ENCODE peak calls at places on chromosome 20, in four cellular contexts. P, G, S and F are unnamed samples.

GRCh38 chr20:57680934-57681914 is 28.6 kb downstream of the PMEPA1 start:
- DNase-seq in P (peak), S (no peak), G (no peak), F (no peak)

GRCh38 chr20:56630086-56630493 is 984 bp downstream of the TFAP2C start:
- DNase-seq in S (peak), G (peak), P (no peak), F (peak)

GRCh38 chr20:40892642-40893041 is 136.0 kb upstream of the TOP1 start:
- DNase-seq in G (no peak), S (no peak), P (peak), F (no peak)

GRCh38 chr20:21508230-21509078 is 5.4 kb downstream of the NKX2-2 start:
- DNase-seq in P (no peak), G (no peak), S (no peak), F (no peak)

GRCh38 chr20:50762045-50762422 is 30.7 kb downstream of the PARD6B start:
- DNase-seq in P (no peak), G (no peak), S (no peak), F (peak)

GRCh38 chr20:47883186-47883585 is 97.9 kb upstream of the SULF2 start:
- DNase-seq in S (no peak), G (no peak), P (no peak), F (no peak)

GRCh38 chr20:48416002-48416401 is 411.8 kb downstream of the PREX1 start:
- DNase-seq in P (peak), S (no peak), G (no peak), F (no peak)

GRCh38 chr20:50193169-50193850 is 2.7 kb downstream of the CEBPB start:
- DNase-seq in G (peak), P (no peak), S (no peak), F (peak)

GRCh38 chr20:49045440-49046086 is 549 bp upstream of the CSE1L start:
- DNase-seq in S (peak), P (peak), G (no peak), F (no peak)

GRCh38 chr20:47327711-47328110 is 28.8 kb downstream of the ZMYND8 start:
- DNase-seq in G (no peak), P (no peak), S (no peak), F (no peak)

GRCh38 chr20:62361799-62362589 is 5.1 kb downstream of the LAMA5 start:
- DNase-seq in P (no peak), G (no peak), S (peak), F (no peak)

GRCh38 chr20:10476319-10476724 is 41.2 kb downstream of the SLX4IP start:
- DNase-seq in G (peak), P (peak), S (no peak), F (peak)

GRCh38 chr20:63475209-63475608 is 2.8 kb upstream of the KCNQ2 start:
- DNase-seq in G (peak), S (no peak), P (peak), F (peak)

GRCh38 chr20:41023549-41023948 is 5.1 kb upstream of the TOP1 start:
- DNase-seq in P (no peak), S (no peak), G (no peak), F (no peak)

GRCh38 chr20:37387519-37388269 is 41.8 kb downstream of the SRC start:
- DNase-seq in G (no peak), S (no peak), P (no peak), F (no peak)

GRCh38 chr20:4820833-4821518 is 99.3 kb downstream of the PRND start:
- DNase-seq in S (no peak), G (peak), P (no peak), F (peak)

GRCh38 chr20:61343934-61344333 is 91.9 kb downstream of the CDH4 start:
- DNase-seq in P (no peak), S (no peak), G (no peak), F (no peak)

GRCh38 chr20:21137078-21137477 is 11.2 kb downstream of the KIZ start:
- DNase-seq in S (no peak), G (no peak), P (no peak), F (no peak)

GRCh38 chr20:2314759-2315439 is 19.1 kb downstream of the TGM3 start:
- DNase-seq in G (peak), P (no peak), S (no peak), F (peak)

GRCh38 chr20:5489596-5489995 is 172.8 kb upstream of the PROKR2 start:
- DNase-seq in S (no peak), P (peak), G (no peak), F (no peak)

GRCh38 chr20:31569163-31570020 is 35.7 kb upstream of the ID1 start:
- DNase-seq in S (peak), P (peak), G (peak), F (peak)

GRCh38 chr20:63264519-63264918 is 8.1 kb upstream of the ARFGAP1 start:
- DNase-seq in S (no peak), G (no peak), P (no peak), F (no peak)

GRCh38 chr20:31918471-31919105 is 33.3 kb downstream of the PDRG1 start:
- DNase-seq in G (no peak), P (no peak), S (no peak), F (no peak)

GRCh38 chr20:15799871-15800270 is 773.4 kb downstream of the KIF16B start:
- DNase-seq in P (no peak), G (peak), S (no peak), F (peak)

GRCh38 chr20:11045412-11046175 is 371.8 kb upstream of the JAG1 start:
- DNase-seq in P (no peak), G (no peak), S (no peak), F (no peak)

GRCh38 chr20:1892122-1892385 is 3.2 kb upstream of the SIRPA start:
- DNase-seq in P (no peak), G (no peak), S (no peak), F (no peak)

GRCh38 chr20:58651548-58651822 is 402 bp downstream of the STX16 start:
- DNase-seq in G (no peak), P (no peak), S (no peak), F (no peak)

GRCh38 chr20:39289316-39289715 is 327.2 kb downstream of the DHX35 start:
- DNase-seq in S (no peak), G (no peak), P (peak), F (no peak)

GRCh38 chr20:39117486-39117885 is 155.3 kb downstream of the DHX35 start:
- DNase-seq in S (no peak), G (peak), P (no peak), F (peak)

GRCh38 chr20:34300809-34301586 is 2.2 kb downstream of the AHCY start:
- DNase-seq in G (no peak), S (no peak), P (peak), F (no peak)

GRCh38 chr20:50372770-50373088 is 137.5 kb upstream of the PTPN1 start:
- DNase-seq in S (peak), P (no peak), G (peak), F (no peak)

GRCh38 chr20:22949710-22950109 is 85.4 kb upstream of the SSTR4 start:
- DNase-seq in P (no peak), S (no peak), G (no peak), F (peak)

GRCh38 chr20:22583773-22584629 is at the start of gene FOXA2:
- DNase-seq in S (peak), P (no peak), G (no peak), F (no peak)

GRCh38 chr20:21027569-21027968 is 78.6 kb downstream of the LINC00237 start:
- DNase-seq in S (no peak), G (no peak), P (no peak), F (no peak)

GRCh38 chr20:43537921-43538854 is 20.6 kb upstream of the SGK2 start:
- DNase-seq in P (peak), G (peak), S (peak), F (peak)

GRCh38 chr20:2799688-2800589 is 488 bp downstream of the CPXM1 start:
- DNase-seq in G (no peak), S (no peak), P (no peak), F (no peak)

GRCh38 chr20:20785226-20785625 is 72.8 kb upstream of the RALGAPA2 start:
- DNase-seq in P (no peak), S (no peak), G (no peak), F (no peak)

GRCh38 chr20:8313073-8313472 is 181.0 kb downstream of the PLCB1 start:
- DNase-seq in S (no peak), P (no peak), G (no peak), F (no peak)

GRCh38 chr20:8318999-8319614 is 187.0 kb downstream of the PLCB1 start:
- DNase-seq in G (no peak), P (no peak), S (no peak), F (no peak)

GRCh38 chr20:8310618-8311017 is 178.6 kb downstream of the PLCB1 start:
- DNase-seq in S (no peak), P (no peak), G (no peak), F (no peak)

GRCh38 chr20:8320306-8320705 is 188.2 kb downstream of the PLCB1 start:
- DNase-seq in G (no peak), P (no peak), S (no peak), F (no peak)

GRCh38 chr20:8315639-8316573 is 183.8 kb downstream of the PLCB1 start:
- DNase-seq in P (no peak), G (no peak), S (no peak), F (no peak)
- H3K4me3 ChIP-seq in P (no peak), G (no peak), S (peak), F (no peak)

GRCh38 chr20:33211817-33212424 is 5.2 kb upstream of the BPIFA3 start:
- DNase-seq in S (peak), G (peak), P (peak), F (peak)
- TF ChIP-seq CTCF in S (peak), G (peak), P (peak), F (peak)

DNA sequence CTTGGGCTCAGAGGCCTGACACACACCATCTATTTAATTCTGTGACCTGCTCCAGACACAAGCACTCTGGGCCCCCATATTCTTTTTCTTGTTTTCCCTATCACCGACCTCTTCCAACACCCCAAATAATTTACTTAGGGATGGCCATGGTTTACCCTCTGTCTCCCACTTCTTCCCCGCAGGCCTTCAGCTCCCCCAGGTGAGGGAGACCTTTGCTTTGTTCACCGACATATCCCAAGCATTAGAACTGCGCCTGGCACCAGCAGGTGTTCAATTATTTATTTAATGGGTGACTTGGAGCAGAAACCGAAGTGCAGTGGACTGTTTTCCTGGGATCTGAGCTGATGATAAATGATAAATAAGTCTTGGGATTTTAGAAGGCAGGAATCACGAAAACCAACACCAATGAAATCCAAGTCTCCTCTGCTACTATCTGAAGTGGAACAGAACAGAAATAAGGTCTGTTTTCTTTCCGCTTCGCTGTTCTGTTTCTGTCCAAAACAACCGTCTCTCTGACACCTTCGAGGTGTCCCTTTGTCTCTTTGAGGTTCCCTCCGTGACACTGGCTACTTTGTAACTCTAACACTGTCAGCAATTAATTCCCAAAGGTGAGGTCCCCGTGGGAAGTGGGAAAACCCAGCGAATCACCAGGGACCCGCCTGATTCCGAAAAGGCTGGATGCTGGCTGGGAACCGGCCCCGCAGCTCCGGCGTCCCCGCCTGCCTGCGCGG is 1.1 kb upstream of the RIN2 start:
- DNase-seq in P (no peak), G (no peak), S (no peak), F (no peak)
- H3K4me3 ChIP-seq in P (no peak), G (peak), S (peak), F (peak)

DNA sequence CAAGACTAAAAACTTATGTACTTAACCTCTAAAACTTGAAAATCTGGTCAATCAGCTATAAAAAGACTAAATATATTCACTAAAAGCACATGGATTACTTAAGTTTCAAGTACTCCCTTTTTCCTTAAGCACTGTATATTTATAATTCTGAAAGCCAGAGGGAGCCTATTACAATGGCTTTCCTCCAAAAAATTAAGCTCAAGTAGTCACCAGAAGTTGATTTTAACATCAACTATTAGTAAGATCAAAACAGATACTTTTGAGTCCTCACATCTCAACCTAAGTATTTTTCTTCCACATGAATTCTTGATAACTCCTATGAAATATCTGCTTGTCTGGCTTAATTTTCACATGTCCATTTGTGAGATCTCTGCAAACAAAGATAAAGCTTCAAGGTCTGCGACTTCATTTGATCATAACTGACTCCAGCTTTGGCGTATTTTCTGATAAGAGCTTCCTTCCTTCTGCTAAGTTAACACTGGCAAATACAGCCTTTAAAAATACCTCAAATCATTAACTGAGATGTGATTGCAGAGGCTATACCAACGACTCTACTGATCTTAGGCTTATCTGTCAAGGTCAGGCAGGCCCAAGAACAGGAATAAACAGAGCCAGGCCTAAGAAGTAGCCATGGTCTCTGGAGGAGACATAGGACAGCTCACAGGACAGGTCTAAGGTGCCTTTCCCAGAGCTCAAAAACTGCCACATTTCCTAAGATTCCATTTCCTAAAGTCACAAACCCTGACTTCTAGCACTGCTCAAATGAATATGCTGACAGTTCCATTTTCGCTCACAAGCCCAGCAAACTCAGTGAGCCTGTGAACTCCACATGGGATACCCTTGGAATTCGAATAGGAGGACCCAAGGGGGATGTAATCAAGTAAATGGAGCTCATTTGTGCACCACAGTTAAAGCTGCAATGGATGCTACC is 10.0 kb downstream of the SNX5 start:
- DNase-seq in G (no peak), P (peak), S (no peak), F (no peak)
- TF ChIP-seq CTCF in G (no peak), P (no peak), S (no peak), F (peak)

GRCh38 chr20:35884541-35884865 is 69.8 kb downstream of the SCAND1 start:
- DNase-seq in G (no peak), P (no peak), S (no peak), F (no peak)
- H3K4me3 ChIP-seq in G (no peak), P (no peak), S (no peak), F (peak)

DNA sequence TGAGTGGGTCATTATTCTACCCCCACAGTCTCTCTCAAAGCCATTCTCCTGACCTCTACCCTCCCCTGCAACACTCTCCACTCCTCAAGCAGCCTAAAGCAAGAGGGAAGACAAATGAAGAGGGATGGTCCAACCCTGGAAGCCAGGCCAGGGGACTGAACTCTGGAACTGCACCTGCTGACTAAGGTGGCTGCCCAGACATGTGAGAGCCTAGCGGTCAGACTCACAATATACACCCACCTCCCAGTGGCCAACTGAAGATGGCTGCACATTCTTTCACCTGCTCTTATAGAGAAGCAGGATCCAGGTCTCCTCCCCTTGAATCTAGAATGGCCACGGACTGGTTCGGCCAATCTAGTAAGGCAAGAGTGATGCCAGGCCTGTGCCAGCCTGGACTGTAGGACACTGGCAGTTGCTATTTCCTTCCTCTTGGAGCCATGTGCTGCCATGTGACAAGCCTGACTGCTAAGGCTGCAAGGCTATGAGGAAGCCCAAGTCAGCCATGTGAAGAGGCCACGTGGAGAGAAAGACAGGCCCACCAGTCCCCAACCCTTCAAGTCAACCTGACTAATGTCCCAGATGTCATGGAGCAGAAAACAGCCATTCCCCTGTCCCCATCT is 31.8 kb downstream of the ACSS1 start:
- DNase-seq in P (no peak), S (peak), G (no peak), F (no peak)
- TF ChIP-seq CTCF in P (no peak), S (no peak), G (no peak), F (no peak)

GRCh38 chr20:14203657-14204056 is 133.8 kb downstream of the FLRT3 start:
- DNase-seq in S (no peak), P (no peak), G (no peak), F (no peak)
- H3K4me3 ChIP-seq in S (no peak), P (no peak), G (no peak), F (no peak)